ENCODE peak calls at places on chromosome 13, in four cellular contexts. T is left ventricle myocardium inferior, J is AG09309, E is fibroblast of mammary gland. U is an unnamed sample.

GRCh38 chr13:94128430-94128829 is 351.1 kb downstream of the DCT start:
- DNase-seq in T (no peak), J (no peak), E (no peak), U (peak; percentile 17)

GRCh38 chr13:95492044-95492801 is 60.3 kb upstream of the CLDN10 start:
- DNase-seq in T (no peak), J (no peak), E (no peak), U (no peak)

GRCh38 chr13:54029226-54029625 is 1000.6 kb downstream of the OLFM4 start:
- DNase-seq in T (no peak), J (no peak), E (no peak), U (no peak)

GRCh38 chr13:41668130-41668757 is 210.9 kb downstream of the RGCC start:
- DNase-seq in T (no peak), J (peak; percentile 92), E (peak; percentile 94), U (peak; percentile 95)

GRCh38 chr13:106561551-106562170 is 6.3 kb downstream of the ARGLU1 start:
- DNase-seq in T (no peak), J (no peak), E (peak; percentile 31), U (no peak)

GRCh38 chr13:113791226-113791625 is 32.2 kb downstream of the TMEM255B start:
- DNase-seq in T (no peak), J (no peak), E (no peak), U (no peak)

GRCh38 chr13:21929400-21929799 is 258.5 kb downstream of the FGF9 start:
- DNase-seq in T (no peak), J (no peak), E (no peak), U (no peak)

GRCh38 chr13:110826861-110827672 is 87.8 kb downstream of the ANKRD10 start:
- DNase-seq in T (no peak), J (no peak), E (no peak), U (no peak)

GRCh38 chr13:31000889-31001288 is 68.4 kb downstream of the TEX26 start:
- DNase-seq in T (no peak), J (no peak), E (no peak), U (no peak)

GRCh38 chr13:77345150-77345780 is 18.4 kb upstream of the MYCBP2 start:
- DNase-seq in T (no peak), J (no peak), E (no peak), U (no peak)

GRCh38 chr13:31424130-31424729 is 224.5 kb downstream of the B3GLCT start:
- DNase-seq in T (peak; percentile 69), J (peak; percentile 51), E (peak; percentile 82), U (peak; percentile 78)

GRCh38 chr13:51818771-51819511 is 15.0 kb upstream of the DHRS12 start:
- DNase-seq in T (no peak), J (peak; percentile 24), E (no peak), U (peak; percentile 37)

GRCh38 chr13:45474584-45475454 is 10.1 kb downstream of the COG3 start:
- DNase-seq in T (no peak), J (no peak), E (no peak), U (no peak)

GRCh38 chr13:97189943-97190342 is 32.2 kb upstream of the MBNL2 start:
- DNase-seq in T (no peak), J (no peak), E (no peak), U (no peak)

GRCh38 chr13:30346159-30346788 is 38.9 kb upstream of the KATNAL1 start:
- DNase-seq in T (no peak), J (no peak), E (no peak), U (no peak)

GRCh38 chr13:24693862-24694471 is 13.8 kb downstream of the ATP12A start:
- DNase-seq in T (no peak), J (no peak), E (peak; percentile 60), U (peak; percentile 31)
- H3K4me3 ChIP-seq in T (no peak overlapping the region), J (no peak overlapping the region), E (no peak overlapping the region), U (no peak overlapping the region)

GRCh38 chr13:49097374-49097773 is 121.7 kb downstream of the FNDC3A start:
- DNase-seq in T (no peak), J (peak; percentile 74), E (peak; percentile 97), U (peak; percentile 63)

GRCh38 chr13:49098198-49098597 is 121.9 kb upstream of the MLNR start:
- DNase-seq in T (no peak), J (peak; percentile 90), E (peak; percentile 98), U (peak; percentile 79)

GRCh38 chr13:49100637-49101570 is 119.2 kb upstream of the MLNR start:
- DNase-seq in T (no peak), J (no peak), E (no peak), U (no peak)

GRCh38 chr13:49098771-49099512 is 121.2 kb upstream of the MLNR start:
- DNase-seq in T (no peak), J (no peak), E (peak; percentile 38), U (peak; percentile 15)

GRCh38 chr13:49099513-49099877 is 120.6 kb upstream of the MLNR start:
- DNase-seq in T (no peak), J (no peak), E (no peak), U (no peak)
- TF ChIP-seq CTCF in T (no peak), J (no peak), E (no peak), U (no peak)

DNA sequence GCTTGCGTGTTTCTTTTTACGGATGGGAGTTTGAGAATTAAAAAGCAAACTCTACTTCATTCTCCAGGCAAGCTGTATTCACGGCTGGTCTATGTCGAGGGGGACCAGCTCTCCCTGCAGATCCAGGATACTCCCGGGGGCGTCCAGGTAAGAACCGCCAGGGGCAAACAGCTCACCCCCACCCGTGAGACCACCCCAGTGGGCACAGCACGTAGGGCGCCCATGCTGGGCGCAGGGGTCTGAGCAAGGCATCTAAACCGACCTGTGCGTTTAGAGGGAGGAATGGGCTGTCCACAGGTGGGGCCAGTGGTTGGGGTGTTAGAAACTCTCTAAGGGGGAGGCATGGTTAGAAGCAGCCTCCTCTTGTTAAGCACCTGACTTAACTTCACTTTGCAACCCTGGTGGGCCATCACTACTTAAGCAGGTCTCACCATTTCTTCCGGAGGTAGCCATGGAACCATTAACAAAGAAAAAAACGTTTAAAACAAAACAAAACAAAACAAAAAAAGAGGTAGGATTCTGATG is 1.0 kb downstream of the RASL11A start:
- DNase-seq in T (no peak), J (no peak), E (no peak), U (no peak)
- H3K4me3 ChIP-seq in T (peak overlapping the region; percentile 81), J (peak overlapping the region; percentile 83), E (peak overlapping the region; percentile 60), U (peak overlapping the region; percentile 73)

GRCh38 chr13:64471916-64472315 is 2758.2 kb downstream of the PCDH9 start:
- DNase-seq in T (no peak), J (peak; percentile 14), E (peak; percentile 30), U (peak; percentile 57)
- TF ChIP-seq CTCF in T (no peak), J (peak; percentile 38), E (peak; percentile 29), U (peak; percentile 60)

GRCh38 chr13:36158606-36159005 is 27.4 kb upstream of the DCLK1 start:
- DNase-seq in T (no peak), J (no peak), E (no peak), U (no peak)
- H3K4me3 ChIP-seq in T (no peak overlapping the region), J (no peak overlapping the region), E (no peak overlapping the region), U (no peak overlapping the region)

DNA sequence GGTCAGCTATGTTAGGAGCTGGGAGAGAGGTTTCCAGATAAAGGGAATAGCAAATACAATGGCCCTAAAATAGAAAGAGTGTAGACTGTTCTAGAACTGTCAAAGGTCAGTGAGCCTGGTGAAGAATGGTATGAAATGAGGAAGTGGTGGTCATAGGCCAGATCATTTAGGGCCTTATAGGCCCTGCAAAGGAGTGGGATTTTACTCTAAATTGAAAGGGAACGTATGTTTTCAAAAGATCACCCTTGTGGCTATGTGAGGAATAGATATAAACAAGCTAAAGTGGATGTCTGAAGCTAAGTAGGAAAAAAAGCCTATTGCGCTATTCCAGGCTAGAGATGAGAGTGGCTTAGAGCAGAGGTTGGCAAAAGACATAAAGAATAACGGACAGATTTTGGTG is 70.7 kb upstream of the TDRD3 start:
- DNase-seq in T (no peak), J (no peak), E (no peak), U (no peak)
- TF ChIP-seq CTCF in T (no peak), J (no peak), E (no peak), U (no peak)

DNA sequence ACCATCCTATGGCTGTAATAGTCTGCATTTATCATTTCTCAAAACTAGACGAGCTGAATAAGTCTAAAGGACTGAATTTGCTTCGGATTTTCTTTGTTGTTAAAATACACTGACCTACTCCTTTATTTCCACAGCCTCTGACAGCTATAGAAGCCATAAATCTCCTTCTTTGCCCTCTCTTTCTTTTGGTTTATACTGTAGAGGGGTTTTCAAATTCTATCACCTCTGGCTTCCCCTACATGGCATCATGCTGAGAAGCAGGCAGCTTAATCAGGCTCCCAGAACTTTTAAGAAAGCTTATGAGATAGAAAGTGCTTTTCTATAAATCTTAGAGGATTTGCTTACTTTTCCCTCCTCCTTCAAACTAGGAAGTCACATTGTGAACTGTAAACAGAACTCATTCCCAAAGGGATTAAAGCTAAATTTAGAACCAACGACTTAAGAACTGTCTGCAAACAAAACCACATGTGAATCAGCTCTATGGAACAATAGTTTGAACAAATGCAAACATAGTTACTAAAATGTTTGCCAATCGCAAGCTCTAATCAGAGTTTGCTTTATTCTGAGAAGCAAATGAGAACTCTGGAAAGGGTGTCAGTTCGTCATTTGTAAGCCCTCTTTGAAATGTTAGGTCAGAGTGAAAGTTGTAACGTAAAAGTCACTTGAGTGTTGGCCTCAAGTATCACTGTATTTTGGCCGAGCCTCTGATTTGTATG is 344.0 kb downstream of the RFC3 start:
- DNase-seq in T (no peak), J (peak; percentile 86), E (peak; percentile 88), U (peak; percentile 93)
- H3K4me3 ChIP-seq in T (peak overlapping the region; percentile 34), J (no peak overlapping the region), E (no peak overlapping the region), U (peak overlapping the region; percentile 8)